ENCODE peak calls at places on chromosomes 11 and 22, in six cellular contexts. U is neuronal stem cell, N is IMR-90, H is H1, Y is mesenchymal stem cell, I is mesendoderm. B is an unnamed sample. For H3K36me3, the result is how much of the 10 kb centered on the place peaks cover.

GRCh38 chr11:68825603-68826002 is 16.1 kb downstream of the CPT1A start:
- DNase-seq in U (no peak), N (no peak), H (peak), Y (no peak), I (peak), B (no peak)

GRCh38 chr22:45638834-45639746 is 32.5 kb upstream of the ATXN10 start:
- DNase-seq in U (no peak), N (no peak), H (no peak), Y (peak), I (no peak), B (no peak)

GRCh38 chr11:37088573-37088910 is 490.5 kb upstream of the RAG2 start:
- DNase-seq in U (no peak), N (no peak), H (no peak), Y (no peak), I (no peak), B (no peak)

GRCh38 chr11:64734786-64735761 is 8.9 kb downstream of the RASGRP2 start:
- DNase-seq in U (no peak), N (no peak), H (no peak), Y (no peak), I (no peak), B (no peak)

GRCh38 chr11:28447226-28447625 is 339.0 kb downstream of the METTL15 start:
- DNase-seq in U (no peak), N (peak), H (no peak), Y (peak), I (no peak), B (no peak)

GRCh38 chr11:111918390-111919256 is at the start of gene C11orf52:
- DNase-seq in U (no peak), N (peak), H (peak), Y (peak), I (peak), B (peak)

GRCh38 chr22:45878901-45879551 is 97.9 kb downstream of the WNT7B start:
- DNase-seq in U (no peak), N (no peak), H (peak), Y (no peak), I (no peak), B (no peak)

GRCh38 chr11:20259506-20259905 is 99.2 kb upstream of the DBX1 start:
- DNase-seq in U (no peak), N (no peak), H (no peak), Y (no peak), I (no peak), B (no peak)

GRCh38 chr11:17745032-17745772 is 10.6 kb downstream of the KCNC1 start:
- DNase-seq in U (no peak), N (no peak), H (no peak), Y (no peak), I (no peak), B (no peak)

GRCh38 chr22:31143038-31143437 is 2.7 kb upstream of the PLA2G3 start:
- DNase-seq in U (no peak), N (no peak), H (no peak), Y (no peak), I (no peak), B (no peak)

GRCh38 chr22:41446057-41446501 is 522 bp downstream of the TOB2 start:
- DNase-seq in U (peak), N (no peak), H (no peak), Y (peak), I (no peak), B (no peak)

GRCh38 chr11:57299150-57299737 is 25.5 kb downstream of the TNKS1BP1 start:
- DNase-seq in U (no peak), N (no peak), H (no peak), Y (no peak), I (no peak), B (no peak)

GRCh38 chr22:32661737-32662586 is 139.5 kb upstream of the TIMP3 start:
- DNase-seq in U (no peak), N (peak), H (no peak), Y (peak), I (no peak), B (peak)

GRCh38 chr22:46582281-46582811 is 37.8 kb upstream of the GRAMD4 start:
- DNase-seq in U (no peak), N (no peak), H (no peak), Y (no peak), I (no peak), B (no peak)

GRCh38 chr11:102306817-102307814 is 10.2 kb upstream of the BIRC3 start:
- DNase-seq in U (no peak), N (no peak), H (no peak), Y (no peak), I (peak), B (no peak)

GRCh38 chr22:24153353-24153752 is 27.9 kb upstream of the SUSD2 start:
- DNase-seq in U (no peak), N (peak), H (no peak), Y (peak), I (no peak), B (no peak)

GRCh38 chr22:17120281-17120680 is 879 bp downstream of the TMEM121B start:
- DNase-seq in U (peak), N (peak), H (peak), Y (peak), I (peak), B (peak)

GRCh38 chr22:46596032-46596441 is 24.1 kb upstream of the GRAMD4 start:
- DNase-seq in U (no peak), N (no peak), H (no peak), Y (peak), I (no peak), B (peak)

GRCh38 chr11:78268516-78269410 is 80.0 kb downstream of the USP35 start:
- DNase-seq in U (no peak), N (peak), H (no peak), Y (no peak), I (no peak), B (no peak)

GRCh38 chr11:13051257-13051656 is 42.1 kb downstream of the RASSF10 start:
- DNase-seq in U (no peak), N (no peak), H (no peak), Y (no peak), I (peak), B (no peak)

GRCh38 chr22:21951931-21952465 is 650 bp downstream of the PPM1F start:
- DNase-seq in U (no peak), N (peak), H (peak), Y (peak), I (peak), B (peak)

GRCh38 chr11:8814209-8814922 is 96.6 kb upstream of the AKIP1 start:
- DNase-seq in U (no peak), N (no peak), H (no peak), Y (peak), I (peak), B (peak)

GRCh38 chr11:112662554-112662953 is 298.7 kb upstream of the NCAM1 start:
- DNase-seq in U (no peak), N (no peak), H (no peak), Y (no peak), I (no peak), B (no peak)

GRCh38 chr22:48843640-48844039 is 984.0 kb downstream of the BRD1 start:
- DNase-seq in U (no peak), N (no peak), H (peak), Y (no peak), I (peak), B (no peak)

GRCh38 chr11:86938900-86939880 is 16.0 kb downstream of the FZD4 start:
- DNase-seq in U (peak), N (peak), H (no peak), Y (peak), I (peak), B (peak)

GRCh38 chr11:118353084-118353710 is 6.2 kb upstream of the UBE4A start:
- DNase-seq in U (no peak), N (peak), H (no peak), Y (peak), I (no peak), B (no peak)

GRCh38 chr11:83168756-83169155 is 11.8 kb downstream of the PCF11 start:
- DNase-seq in U (no peak), N (no peak), H (no peak), Y (no peak), I (no peak), B (no peak)
- H3K36me3 ChIP-seq in U (half or more), N (under half), H (half or more), Y (under half), I (under half), B (under half)

DNA sequence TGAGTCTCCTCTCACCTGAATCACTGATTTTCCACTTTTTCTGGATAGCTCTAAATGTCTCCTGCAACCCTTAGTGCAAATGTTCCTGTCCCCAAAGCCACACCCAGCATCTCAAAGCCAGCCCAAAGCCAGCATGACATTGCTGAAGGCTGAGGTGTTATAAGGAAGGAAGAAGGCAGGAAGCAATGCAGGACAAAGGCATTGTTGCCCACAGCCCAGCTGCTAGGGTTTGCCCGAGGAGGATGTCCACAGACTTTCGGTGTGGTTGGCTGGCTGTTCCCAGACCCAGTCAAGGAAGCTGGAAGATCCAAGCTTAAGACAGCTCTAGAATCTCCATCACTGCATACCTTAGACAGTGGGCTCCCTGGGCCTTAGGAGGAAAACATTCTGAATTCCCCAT is 23.5 kb downstream of the CHST1 start:
- DNase-seq in U (no peak), N (no peak), H (no peak), Y (no peak), I (no peak), B (no peak)
- H3K4ac ChIP-seq in U (no peak), N (no peak), H (no peak), Y (no peak), I (no peak), B (no peak)

GRCh38 chr22:29907753-29908515 is 25.0 kb downstream of the MTMR3 start:
- DNase-seq in U (no peak), N (peak), H (no peak), Y (peak), I (peak), B (peak)
- H3K27ac ChIP-seq in U (no peak), N (peak), H (no peak), Y (peak), I (no peak), B (peak)

DNA sequence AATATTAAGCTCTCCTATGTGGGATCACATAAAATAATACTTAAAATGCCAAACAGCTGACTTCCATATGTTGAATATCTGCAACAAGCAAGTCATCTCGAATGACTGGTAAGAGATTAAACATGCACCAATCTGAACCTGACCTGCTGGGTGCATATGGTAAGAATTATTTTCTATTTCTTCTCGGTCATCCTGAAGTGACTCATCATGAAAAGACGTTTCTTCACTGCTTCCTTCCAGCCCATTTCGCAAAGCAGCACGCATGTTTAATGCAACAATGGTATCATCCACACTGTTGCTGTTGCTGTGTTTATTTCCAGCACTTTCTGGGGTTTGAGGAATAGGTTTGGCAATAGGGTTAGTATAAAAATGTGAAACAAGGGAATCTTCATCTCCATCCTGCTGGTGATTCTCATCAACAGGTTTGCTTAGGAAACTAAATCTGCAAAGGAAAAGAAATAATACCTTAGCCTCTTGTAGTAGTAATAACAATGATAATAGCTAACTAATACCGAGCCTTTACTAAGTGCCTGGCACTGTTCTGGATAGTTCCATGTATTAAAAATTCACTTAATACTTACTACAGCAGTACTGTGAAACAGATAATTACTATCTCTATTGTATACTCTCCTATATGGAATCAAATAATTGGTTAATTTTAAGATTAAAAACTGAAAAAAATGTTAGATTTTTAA is 52.0 kb upstream of the CHRNA10 start:
- DNase-seq in U (no peak), N (peak), H (no peak), Y (peak), I (no peak), B (peak)
- H3K36me3 ChIP-seq in U (half or more), N (under half), H (half or more), Y (under half), I (under half), B (under half)

GRCh38 chr11:32893091-32893946 is 708 bp downstream of the QSER1 start:
- DNase-seq in U (peak), N (peak), H (peak), Y (peak), I (peak), B (peak)
- H3K4ac ChIP-seq in U (peak), N (peak), H (no peak), Y (no peak), I (peak), B (peak)